ENCODE peak calls at places on chromosomes 13 and 19, in four cellular contexts. Z is Caco-2; R is naive thymus-derived CD8-positive, alpha-beta T cell; L is cerebellar cortex. Q is an unnamed sample.

GRCh38 chr19:2455481-2456300 is 1.1 kb downstream of the LMNB2 start:
- DNase-seq in Z (no peak), R (peak), L (no peak), Q (no peak)

GRCh38 chr13:46181799-46182490 is at the start of gene LCP1:
- DNase-seq in Z (no peak), R (peak), L (no peak), Q (no peak)

GRCh38 chr13:42807236-42807635 is 25.9 kb downstream of the FAM216B start:
- DNase-seq in Z (no peak), R (no peak), L (no peak), Q (no peak)

GRCh38 chr19:55546822-55547614 is 1.7 kb upstream of the SBK3 start:
- DNase-seq in Z (no peak), R (no peak), L (no peak), Q (no peak)

GRCh38 chr13:95540848-95541247 is 11.7 kb upstream of the CLDN10 start:
- DNase-seq in Z (no peak), R (no peak), L (no peak), Q (no peak)

GRCh38 chr13:99981115-99982020 is at the start of gene ZIC2:
- DNase-seq in Z (no peak), R (peak), L (peak), Q (no peak)

GRCh38 chr19:12720296-12720695 is 3.4 kb downstream of the TNPO2 start:
- DNase-seq in Z (no peak), R (no peak), L (no peak), Q (no peak)

GRCh38 chr13:90270231-90270630 is 1077.3 kb upstream of the MIR17HG start:
- DNase-seq in Z (no peak), R (no peak), L (no peak), Q (no peak)

GRCh38 chr13:34372581-34372980 is 554.6 kb downstream of the RFC3 start:
- DNase-seq in Z (no peak), R (no peak), L (no peak), Q (no peak)

GRCh38 chr13:79995334-79995733 is 345.6 kb downstream of the SPRY2 start:
- DNase-seq in Z (no peak), R (no peak), L (peak), Q (peak)

GRCh38 chr13:97223711-97224461 is 1.8 kb downstream of the MBNL2 start:
- DNase-seq in Z (no peak), R (no peak), L (peak), Q (peak)

GRCh38 chr13:41327994-41328778 is 17.1 kb downstream of the NAA16 start:
- DNase-seq in Z (no peak), R (no peak), L (no peak), Q (no peak)

GRCh38 chr19:47176627-47177090 is 46.0 kb downstream of the SAE1 start:
- DNase-seq in Z (no peak), R (peak), L (no peak), Q (peak)

GRCh38 chr19:5292843-5293606 is 47.6 kb downstream of the PTPRS start:
- DNase-seq in Z (no peak), R (peak), L (peak), Q (peak)

GRCh38 chr13:98480915-98481510 is 95.9 kb downstream of the STK24 start:
- DNase-seq in Z (no peak), R (no peak), L (no peak), Q (no peak)

GRCh38 chr13:98994896-98995295 is 17.0 kb upstream of the DOCK9 start:
- DNase-seq in Z (no peak), R (peak), L (no peak), Q (no peak)

GRCh38 chr13:36998624-36999041 is 507 bp downstream of the ALG5 start:
- DNase-seq in Z (peak), R (no peak), L (no peak), Q (no peak)

GRCh38 chr19:54955356-54955755 is 8.0 kb upstream of the NLRP7 start:
- DNase-seq in Z (no peak), R (no peak), L (no peak), Q (no peak)

GRCh38 chr19:5361407-5361806 is 20.8 kb upstream of the PTPRS start:
- DNase-seq in Z (no peak), R (no peak), L (no peak), Q (no peak)

GRCh38 chr19:33616346-33616745 is 5.4 kb upstream of the CHST8 start:
- DNase-seq in Z (no peak), R (no peak), L (no peak), Q (no peak)

GRCh38 chr13:96771501-96772367 is 222.5 kb downstream of the OXGR1 start:
- DNase-seq in Z (no peak), R (no peak), L (no peak), Q (no peak)

GRCh38 chr13:37914781-37915391 is 45.3 kb upstream of the TRPC4 start:
- DNase-seq in Z (no peak), R (no peak), L (no peak), Q (no peak)

GRCh38 chr13:21106089-21106488 is 44.7 kb upstream of the LATS2 start:
- DNase-seq in Z (no peak), R (no peak), L (no peak), Q (peak)

GRCh38 chr13:31048521-31048920 is 113.2 kb downstream of the HSPH1 start:
- DNase-seq in Z (no peak), R (no peak), L (no peak), Q (no peak)

GRCh38 chr19:47423203-47423882 is 4.0 kb upstream of the MEIS3 start:
- DNase-seq in Z (no peak), R (no peak), L (no peak), Q (no peak)

Q was measured in HFF-Myc.